ENCODE peak calls at places on chromosomes 6 and 20, in ten cellular contexts. I is IMR-90, C is HCT116, N is ovary, Z is GM12878, O is A549, D is tibial nerve, V is adrenal gland, R is Peyer's patch, Y is esophagus squamous epithelium. K is an unnamed sample.

GRCh38 chr6:1131285-1132079 is 180.4 kb upstream of the FOXQ1 start:
- DNase-seq in R (no peak), Z (no peak), N (no peak), D (no peak), Y (no peak), V (no peak), O (no peak), I (peak), C (no peak), K (no peak)

GRCh38 chr20:17635846-17636245 is 46.2 kb downstream of the RRBP1 start:
- DNase-seq in O (no peak), V (peak), I (peak), R (no peak), Y (no peak), N (peak), Z (no peak), C (no peak), D (no peak), K (no peak)

GRCh38 chr6:225121-225721 is 67.1 kb upstream of the DUSP22 start:
- DNase-seq in N (no peak), Z (peak), O (no peak), I (no peak), Y (no peak), V (no peak), R (peak), D (no peak), C (no peak), K (no peak)

GRCh38 chr6:125136378-125136777 is 17.2 kb upstream of the TPD52L1 start:
- DNase-seq in I (no peak), C (no peak), Z (no peak), V (no peak), N (no peak), D (no peak), O (no peak), R (no peak), Y (no peak), K (no peak)

GRCh38 chr6:45076217-45076616 is 251.9 kb upstream of the RUNX2 start:
- DNase-seq in O (no peak), Y (no peak), I (peak), V (no peak), Z (no peak), R (no peak), C (no peak), N (no peak), D (no peak), K (no peak)

GRCh38 chr6:40545954-40546353 is 41.2 kb downstream of the LRFN2 start:
- DNase-seq in O (no peak), Y (no peak), D (no peak), N (no peak), C (no peak), Z (no peak), I (no peak), R (no peak), V (no peak), K (no peak)

GRCh38 chr6:85127696-85128225 is 322.1 kb upstream of the NT5E start:
- DNase-seq in V (no peak), I (no peak), D (no peak), Z (no peak), N (no peak), Y (no peak), O (no peak), C (no peak), R (no peak), K (no peak)

GRCh38 chr6:156807028-156807427 is 29.9 kb downstream of the ARID1B start:
- DNase-seq in I (no peak), V (no peak), N (no peak), D (no peak), Y (no peak), O (no peak), R (no peak), Z (no peak), C (no peak), K (no peak)

GRCh38 chr6:2245103-2245953 is at the start of gene GMDS:
- DNase-seq in Y (peak), N (peak), Z (no peak), R (peak), D (peak), I (peak), O (peak), C (peak), V (peak), K (peak)
- TF ChIP-seq POLR2A in Y (no peak), N (peak), Z (peak), R (peak), D (peak), I (peak), O (peak), C (no peak), V (peak), K (peak)

DNA sequence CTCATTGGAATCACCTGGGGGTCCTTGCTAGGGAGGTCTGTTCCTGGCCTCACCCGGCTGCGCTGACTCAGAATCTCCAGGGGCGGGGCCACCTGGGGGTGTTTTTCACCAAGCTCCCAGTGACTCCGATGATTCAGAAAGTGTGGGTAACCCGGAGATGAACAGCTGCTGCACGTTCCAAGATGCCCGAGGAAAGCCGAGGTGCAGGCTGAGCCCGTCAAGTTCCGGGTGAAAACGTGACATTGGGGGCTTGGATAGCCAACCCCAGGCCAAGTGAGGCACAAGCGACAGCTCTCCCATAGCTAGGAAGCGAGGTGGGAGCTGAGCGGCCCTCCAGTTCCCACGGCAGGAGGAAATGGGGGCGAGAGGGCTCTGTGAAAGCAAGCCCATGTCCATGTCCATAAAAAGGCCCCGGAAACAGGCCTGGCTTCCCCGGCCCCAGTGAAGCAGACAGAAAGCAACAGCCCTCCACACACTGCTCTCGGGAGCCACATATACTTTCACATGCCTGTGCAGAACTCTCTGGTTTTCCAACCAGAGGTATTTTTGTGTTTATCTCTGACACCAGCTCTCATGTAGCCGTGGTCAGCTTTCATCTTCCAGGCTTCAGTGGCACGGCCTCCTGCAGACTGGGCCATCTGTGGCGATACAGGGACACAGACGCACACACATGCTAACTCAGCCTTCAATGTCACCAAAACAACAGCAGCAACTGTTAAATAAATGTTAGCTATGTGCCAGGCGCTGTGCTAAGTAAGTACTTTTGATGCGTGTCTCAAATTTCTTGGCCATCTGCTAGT is 90.6 kb upstream of the CCDC28A start:
- DNase-seq in Z (no peak), I (peak), O (no peak), C (no peak), V (no peak), R (no peak), N (no peak), D (no peak), Y (no peak), K (peak)
- H3K27ac ChIP-seq in Z (no peak), I (peak), O (no peak), C (no peak), V (no peak), R (no peak), N (no peak), D (peak), Y (peak), K (peak)

GRCh38 chr20:35699127-35699913 is at the start of the genes NFS1 and ROMO1:
- DNase-seq in O (peak), I (peak), R (peak), N (peak), C (peak), D (peak), Y (peak), V (peak), Z (peak), K (peak)
- TF ChIP-seq POLR2A in O (peak), I (peak), R (peak), N (peak), C (peak), D (peak), Y (no peak), V (peak), Z (peak), K (no peak)

DNA sequence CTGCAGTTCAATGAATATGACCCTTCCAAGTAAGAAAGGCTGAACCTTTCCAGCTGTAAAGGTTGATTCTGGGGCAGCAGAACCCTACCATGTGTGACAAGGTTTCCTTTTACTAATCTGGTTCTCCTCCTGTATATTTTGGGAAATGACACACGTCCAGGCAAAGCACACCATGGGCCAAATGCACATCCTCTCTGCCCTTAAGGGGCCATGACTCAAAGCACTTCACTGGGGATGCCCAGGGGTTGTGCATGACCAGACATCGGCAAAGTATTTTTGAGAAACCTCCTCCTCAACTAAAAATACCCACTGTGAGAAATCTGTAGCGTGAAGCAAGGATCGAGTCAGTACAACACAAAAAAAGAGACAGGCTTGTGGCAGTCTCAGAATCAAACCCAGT is 174.7 kb downstream of the BACH2 start:
- DNase-seq in D (no peak), I (peak), C (no peak), Y (no peak), Z (no peak), N (no peak), R (no peak), V (no peak), O (no peak), K (no peak)
- H3K27ac ChIP-seq in D (no peak), I (no peak), C (no peak), Y (no peak), Z (no peak), N (no peak), R (no peak), V (no peak), O (no peak), K (no peak)

DNA sequence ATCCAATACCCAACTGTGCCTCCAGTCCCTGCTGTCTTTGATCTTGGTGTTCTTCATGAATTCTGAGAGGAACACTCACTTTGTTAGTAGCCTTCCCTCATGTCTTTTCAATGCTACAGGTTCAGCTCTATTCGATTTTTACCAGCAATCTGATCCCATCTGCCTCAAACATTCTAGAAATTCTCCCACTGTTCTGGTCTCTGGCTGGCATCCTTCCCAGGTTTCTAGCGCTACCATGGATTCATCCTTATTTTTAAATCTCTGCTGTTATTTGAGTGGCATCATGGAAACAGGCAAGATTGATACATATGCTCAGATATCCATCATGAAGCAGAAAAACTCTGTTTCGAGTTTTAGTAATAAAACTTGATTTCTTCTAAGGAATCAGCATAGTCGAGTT is 94.7 kb downstream of the GRM1 start:
- DNase-seq in V (no peak), Y (no peak), N (no peak), C (no peak), R (no peak), I (no peak), O (no peak), D (no peak), Z (no peak), K (no peak)
- TF ChIP-seq POLR2A in V (no peak), Y (no peak), N (no peak), C (no peak), R (no peak), I (no peak), O (no peak), D (no peak), Z (no peak), K (no peak)

GRCh38 chr6:107115695-107116327 is 496 bp upstream of the BEND3 start:
- DNase-seq in N (no peak), C (no peak), V (peak), Z (no peak), Y (no peak), O (peak), I (no peak), R (peak), D (no peak), K (peak)

GRCh38 chr6:107116328-107116892 is 1.1 kb upstream of the BEND3 start:
- DNase-seq in N (no peak), Z (no peak), R (peak), V (peak), O (peak), D (no peak), C (no peak), I (no peak), Y (no peak), K (peak)

GRCh38 chr6:107114213-107114871 is 973 bp downstream of the BEND3 start:
- DNase-seq in O (peak), Z (no peak), I (peak), N (peak), V (peak), D (peak), Y (no peak), C (peak), R (peak), K (peak)

GRCh38 chr6:107114872-107115694 is at the start of gene BEND3:
- DNase-seq in Y (no peak), O (peak), Z (no peak), R (peak), I (no peak), D (no peak), C (no peak), N (peak), V (peak), K (no peak)

GRCh38 chr6:107113460-107114212 is 1.7 kb downstream of the BEND3 start:
- DNase-seq in O (no peak), Y (no peak), Z (no peak), N (peak), R (peak), I (no peak), D (no peak), C (no peak), V (peak), K (no peak)
- H3K27ac ChIP-seq in O (peak), Y (no peak), Z (no peak), N (no peak), R (peak), I (no peak), D (no peak), C (peak), V (peak), K (peak)

GRCh38 chr6:159683722-159684304 is 9.2 kb downstream of the SOD2 start:
- DNase-seq in Z (no peak), C (no peak), N (no peak), R (no peak), O (no peak), V (no peak), Y (no peak), D (no peak), I (no peak), K (no peak)
- TF ChIP-seq POLR2A in Z (no peak), C (no peak), N (no peak), R (no peak), O (no peak), V (no peak), Y (no peak), D (no peak), I (no peak), K (no peak)

GRCh38 chr20:376089-376488 is 4.5 kb upstream of the TRIB3 start:
- DNase-seq in I (no peak), Z (no peak), D (no peak), V (no peak), C (no peak), O (no peak), N (no peak), Y (no peak), R (no peak), K (no peak)

GRCh38 chr20:370977-371754 is 9.4 kb upstream of the TRIB3 start:
- DNase-seq in V (no peak), Z (no peak), R (no peak), O (no peak), D (no peak), Y (no peak), C (no peak), N (no peak), I (no peak), K (no peak)

GRCh38 chr20:371755-372542 is 8.6 kb upstream of the TRIB3 start:
- DNase-seq in C (peak), D (peak), V (peak), I (peak), Z (no peak), Y (no peak), N (peak), O (peak), R (peak), K (no peak)

GRCh38 chr20:375265-375889 is 5.2 kb upstream of the TRIB3 start:
- DNase-seq in Y (no peak), D (no peak), N (no peak), R (no peak), O (no peak), Z (no peak), C (no peak), V (no peak), I (no peak), K (no peak)

DNA sequence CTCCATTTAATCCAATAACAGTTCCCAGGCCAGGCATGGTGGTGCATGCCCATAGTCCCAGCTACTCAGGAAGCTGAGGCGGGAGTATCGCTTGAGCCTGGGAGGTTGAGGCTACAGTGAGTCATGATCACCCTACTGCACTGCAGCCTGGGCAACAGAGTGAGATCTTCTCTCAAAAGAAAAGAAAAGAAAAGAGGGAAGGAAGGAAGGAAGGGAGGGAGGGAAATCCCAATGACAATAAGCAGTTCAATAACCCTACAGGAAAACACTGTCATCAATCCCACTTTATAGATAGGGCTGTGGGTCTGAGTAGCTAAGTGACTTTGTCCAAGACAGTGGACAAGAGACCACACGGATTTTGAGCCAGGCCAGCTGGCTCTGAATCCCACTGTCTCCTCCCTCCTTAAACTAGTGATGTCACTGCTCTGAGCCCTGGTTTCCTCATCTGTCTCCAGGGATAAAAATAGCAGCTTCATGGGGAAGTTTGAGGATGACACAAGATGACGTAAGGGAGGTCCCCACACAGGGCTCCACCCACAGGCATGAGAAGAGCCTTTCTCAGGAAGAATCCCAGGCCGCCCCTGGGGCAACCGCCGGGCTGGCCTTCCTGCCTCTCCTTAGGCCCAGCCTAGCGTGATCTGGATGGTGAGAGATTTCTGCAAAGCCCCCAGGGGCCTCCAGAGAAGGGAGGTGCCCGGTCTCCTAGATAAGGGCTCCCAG is 7.2 kb upstream of the TRIB3 start:
- DNase-seq in V (no peak), I (peak), Y (no peak), R (no peak), O (peak), C (peak), N (no peak), D (no peak), Z (no peak), K (no peak)
- H3K27ac ChIP-seq in V (no peak), I (peak), Y (peak), R (no peak), O (peak), C (peak), N (no peak), D (no peak), Z (no peak), K (no peak)

DNA sequence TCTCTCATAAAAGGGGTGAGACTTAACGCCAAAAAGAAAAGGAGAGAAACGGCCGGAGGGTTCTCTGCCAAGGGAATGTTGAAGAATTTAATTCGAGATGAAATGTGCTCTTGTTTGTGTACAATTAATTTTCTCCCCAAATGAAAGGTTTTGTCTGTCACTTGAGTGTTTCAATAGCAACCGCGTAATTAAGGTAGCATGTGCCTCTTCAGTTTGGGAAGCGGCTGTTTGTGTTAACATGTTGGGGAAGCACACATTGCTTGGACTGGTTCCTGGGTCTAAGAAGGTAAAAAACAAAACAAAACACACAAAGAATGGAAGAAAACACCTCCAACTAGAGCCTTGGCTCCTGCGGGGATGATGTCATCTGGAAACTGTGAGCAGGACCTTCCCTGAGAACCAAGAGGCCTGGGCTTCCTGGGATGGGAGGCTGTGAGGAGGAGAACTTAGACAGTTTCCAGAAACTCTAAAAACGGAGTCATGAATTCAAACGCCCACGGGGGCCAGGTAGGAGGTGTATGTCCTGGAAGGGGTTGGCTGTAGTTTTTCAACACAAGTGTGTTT is 72.8 kb upstream of the SULF2 start:
- DNase-seq in I (no peak), C (no peak), D (peak), O (no peak), V (no peak), R (no peak), N (peak), Y (no peak), Z (no peak), K (no peak)
- TF ChIP-seq POLR2A in I (no peak), C (no peak), D (no peak), O (no peak), V (no peak), R (no peak), N (no peak), Y (no peak), Z (no peak), K (no peak)

GRCh38 chr20:46802696-46803445 is 91.8 kb upstream of the EYA2 start:
- DNase-seq in Y (no peak), N (no peak), V (no peak), I (no peak), C (no peak), Z (no peak), R (no peak), O (no peak), D (no peak), K (no peak)
- H3K27ac ChIP-seq in Y (no peak), N (no peak), V (no peak), I (no peak), C (no peak), Z (no peak), R (no peak), O (no peak), D (no peak), K (no peak)